ENCODE peak calls at places on chromosomes 12 and 14, in six cellular contexts. F, B, J, W, S and Z are unnamed samples.

GRCh38 chr12:107731376-107731775 is 29.6 kb downstream of the PRDM4 start:
- DNase-seq in S (no peak), J (no peak), B (no peak), W (no peak), F (no peak), Z (no peak)

GRCh38 chr12:130222519-130223255 is 60.4 kb downstream of the FZD10 start:
- DNase-seq in B (no peak), S (no peak), F (no peak), J (no peak), W (no peak), Z (no peak)

GRCh38 chr12:115932073-115932472 is 345.4 kb downstream of the MED13L start:
- DNase-seq in J (no peak), S (no peak), W (no peak), F (no peak), B (no peak), Z (no peak)

GRCh38 chr14:91280129-91280528 is 35.6 kb upstream of the GPR68 start:
- DNase-seq in S (no peak), F (no peak), B (no peak), W (no peak), J (no peak), Z (no peak)

GRCh38 chr14:31902915-31903646 is 174.0 kb upstream of the ARHGAP5 start:
- DNase-seq in S (no peak), B (peak), J (no peak), F (no peak), W (no peak), Z (no peak)

GRCh38 chr14:76761849-76762616 is 765 bp downstream of the VASH1 start:
- DNase-seq in J (no peak), W (no peak), S (no peak), F (peak), B (no peak), Z (no peak)

GRCh38 chr12:69490920-69491643 is 20.9 kb downstream of the FRS2 start:
- DNase-seq in F (no peak), S (no peak), J (no peak), W (no peak), B (no peak), Z (no peak)

GRCh38 chr12:74537126-74537706 is 419 bp upstream of the ATXN7L3B start:
- DNase-seq in W (peak), J (peak), F (no peak), B (peak), S (peak), Z (no peak)

GRCh38 chr12:131592972-131593371 is 117.9 kb upstream of the SFSWAP start:
- DNase-seq in J (no peak), B (no peak), W (no peak), F (no peak), S (no peak), Z (no peak)

GRCh38 chr12:28631831-28632230 is 441.6 kb downstream of the CCDC91 start:
- DNase-seq in S (peak), B (peak), W (no peak), J (peak), F (no peak), Z (no peak)

GRCh38 chr14:35760143-35760542 is 49.0 kb downstream of the RALGAPA1 start:
- DNase-seq in W (no peak), B (no peak), J (no peak), F (no peak), S (no peak), Z (no peak)

GRCh38 chr14:74207943-74208342 is 31.3 kb upstream of the VSX2 start:
- DNase-seq in J (peak), W (no peak), B (no peak), S (no peak), F (no peak), Z (no peak)
- TF ChIP-seq CTCF in J (peak), W (no peak), B (peak), S (no peak), F (no peak), Z (no peak)

DNA sequence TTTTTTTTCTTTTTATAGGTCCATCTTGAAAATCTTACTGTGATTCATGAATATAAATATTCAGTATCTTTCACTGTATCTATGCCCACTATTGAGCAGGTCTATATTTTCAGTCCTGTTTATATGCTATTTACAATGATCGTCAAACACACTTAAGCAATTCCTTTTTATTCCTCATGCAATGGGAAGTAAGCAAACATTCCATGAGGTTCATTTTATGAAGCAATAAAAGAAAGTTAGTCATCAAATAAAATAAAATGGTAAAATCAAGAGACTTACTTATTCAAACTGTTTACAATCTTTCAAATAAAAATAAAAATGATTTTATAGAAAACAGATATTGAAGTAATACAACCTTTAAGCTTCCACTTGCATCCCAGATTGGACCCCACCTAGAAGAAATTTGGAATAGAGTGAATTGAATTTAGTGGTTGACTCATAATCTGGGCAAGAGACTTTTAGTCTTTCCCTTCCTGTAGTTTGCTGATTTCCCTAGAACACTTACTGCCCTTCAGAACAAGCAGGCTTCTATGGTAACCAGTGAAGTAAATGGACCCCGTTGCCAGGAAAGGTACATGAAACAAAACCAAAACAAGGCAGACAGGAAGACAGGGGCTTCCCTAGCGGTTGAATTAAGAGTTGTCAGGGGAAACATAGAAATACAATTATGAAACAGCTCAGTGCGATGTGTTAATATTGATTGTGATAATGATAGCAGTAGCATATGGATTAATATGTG is 241.0 kb upstream of the ATP2B1 start:
- DNase-seq in J (peak), W (peak), B (peak), S (peak), F (no peak), Z (no peak)
- TF ChIP-seq CTCF in J (peak), W (no peak), B (peak), S (no peak), F (no peak), Z (no peak)

DNA sequence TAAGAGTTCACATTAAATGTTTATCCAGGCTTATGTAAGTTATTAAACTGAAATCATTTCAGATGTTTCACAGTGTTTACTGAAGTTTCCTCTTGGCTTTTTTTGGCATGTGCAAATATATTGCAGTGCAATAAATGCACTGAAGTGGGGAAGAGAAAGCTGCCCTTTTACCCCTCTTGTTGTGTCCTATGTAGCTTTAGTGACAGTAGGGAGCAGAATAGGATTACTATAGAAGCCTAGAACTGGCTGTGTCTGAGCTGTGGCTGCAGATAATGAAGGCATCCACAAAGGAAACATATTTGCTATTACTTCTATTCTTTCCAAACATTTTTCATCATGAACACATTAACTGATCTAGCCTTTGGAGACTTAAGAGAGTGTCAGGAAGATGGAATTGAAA is 24.1 kb upstream of the CNTN1 start:
- DNase-seq in S (no peak), B (no peak), F (no peak), J (no peak), W (no peak), Z (no peak)
- TF ChIP-seq CTCF in S (no peak), B (peak), F (no peak), J (no peak), W (no peak), Z (no peak)

DNA sequence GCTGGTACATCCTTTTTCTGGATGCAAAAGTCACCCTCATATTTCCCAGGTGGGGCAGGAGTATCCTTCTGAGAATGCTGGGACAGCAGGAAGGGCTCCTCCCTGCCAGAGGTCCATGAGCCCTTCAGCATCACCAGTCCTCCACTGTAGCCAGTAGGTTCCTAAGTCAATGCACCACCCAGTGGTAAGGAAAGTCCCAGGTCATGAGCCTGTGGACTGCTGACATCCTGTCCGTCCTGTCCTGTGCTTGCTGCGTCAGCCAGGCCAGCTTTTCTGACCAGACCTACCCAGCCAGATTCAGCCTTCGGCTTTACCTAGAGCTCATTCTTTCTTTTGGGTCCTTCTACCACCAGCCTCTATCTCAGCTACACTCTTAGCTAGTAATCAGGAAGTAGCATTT is 23.0 kb upstream of the ACTN1 start:
- DNase-seq in F (no peak), S (no peak), W (no peak), J (peak), B (no peak), Z (no peak)
- TF ChIP-seq CTCF in F (no peak), S (no peak), W (no peak), J (peak), B (peak), Z (no peak)

GRCh38 chr12:2795291-2796186 is 769 bp downstream of the FKBP4 start:
- DNase-seq in F (peak), W (no peak), J (peak), B (peak), S (peak), Z (peak)

GRCh38 chr12:2794261-2794735 is 472 bp upstream of the FKBP4 start:
- DNase-seq in W (no peak), B (no peak), J (peak), F (no peak), S (no peak), Z (peak)

GRCh38 chr12:2797721-2798418 is 3.1 kb downstream of the FKBP4 start:
- DNase-seq in W (no peak), S (peak), F (no peak), B (no peak), J (no peak), Z (no peak)

GRCh38 chr12:2794736-2795289 is at the start of gene FKBP4:
- DNase-seq in B (peak), S (peak), J (peak), F (peak), W (no peak), Z (peak)

DNA sequence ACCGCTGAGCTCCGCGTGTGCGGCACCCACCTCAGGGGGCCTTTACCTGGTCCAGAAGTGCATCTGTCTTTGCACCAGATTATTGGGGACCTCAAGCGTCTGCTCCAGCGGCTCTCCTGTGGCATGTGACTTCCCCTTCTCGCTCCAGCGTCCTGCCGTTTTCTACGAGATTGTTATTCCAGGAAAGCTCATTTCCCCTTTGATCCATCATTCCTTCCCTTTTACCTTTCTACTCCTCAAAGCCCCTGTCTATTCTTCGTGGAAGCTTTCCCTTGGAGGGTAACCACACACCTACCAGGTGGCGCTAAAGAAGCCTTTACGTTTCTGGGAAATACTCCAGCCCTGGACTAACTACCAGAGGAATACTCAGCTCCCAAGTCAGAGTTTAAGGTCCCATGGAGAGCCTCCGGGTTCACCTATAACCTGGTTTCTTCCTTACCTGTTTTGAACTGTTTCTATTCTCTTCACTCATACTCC is 1.5 kb downstream of the FKBP4 start:
- DNase-seq in W (no peak), J (no peak), F (no peak), B (peak), S (no peak), Z (no peak)
- TF ChIP-seq CTCF in W (peak), J (no peak), F (no peak), B (peak), S (no peak), Z (no peak)

GRCh38 chr12:5948696-5949095 is 3.6 kb upstream of the ANO2 start:
- DNase-seq in J (no peak), W (no peak), B (no peak), S (no peak), F (no peak), Z (no peak)

GRCh38 chr12:5944053-5944452 is 1.0 kb downstream of the ANO2 start:
- DNase-seq in J (no peak), B (no peak), S (no peak), W (no peak), F (no peak), Z (no peak)

GRCh38 chr12:5944688-5945070 is 380 bp downstream of the ANO2 start:
- DNase-seq in J (no peak), W (no peak), S (no peak), F (no peak), B (no peak), Z (no peak)

GRCh38 chr12:5946388-5946787 is 1.3 kb upstream of the ANO2 start:
- DNase-seq in J (no peak), B (no peak), F (no peak), S (no peak), W (no peak), Z (no peak)

DNA sequence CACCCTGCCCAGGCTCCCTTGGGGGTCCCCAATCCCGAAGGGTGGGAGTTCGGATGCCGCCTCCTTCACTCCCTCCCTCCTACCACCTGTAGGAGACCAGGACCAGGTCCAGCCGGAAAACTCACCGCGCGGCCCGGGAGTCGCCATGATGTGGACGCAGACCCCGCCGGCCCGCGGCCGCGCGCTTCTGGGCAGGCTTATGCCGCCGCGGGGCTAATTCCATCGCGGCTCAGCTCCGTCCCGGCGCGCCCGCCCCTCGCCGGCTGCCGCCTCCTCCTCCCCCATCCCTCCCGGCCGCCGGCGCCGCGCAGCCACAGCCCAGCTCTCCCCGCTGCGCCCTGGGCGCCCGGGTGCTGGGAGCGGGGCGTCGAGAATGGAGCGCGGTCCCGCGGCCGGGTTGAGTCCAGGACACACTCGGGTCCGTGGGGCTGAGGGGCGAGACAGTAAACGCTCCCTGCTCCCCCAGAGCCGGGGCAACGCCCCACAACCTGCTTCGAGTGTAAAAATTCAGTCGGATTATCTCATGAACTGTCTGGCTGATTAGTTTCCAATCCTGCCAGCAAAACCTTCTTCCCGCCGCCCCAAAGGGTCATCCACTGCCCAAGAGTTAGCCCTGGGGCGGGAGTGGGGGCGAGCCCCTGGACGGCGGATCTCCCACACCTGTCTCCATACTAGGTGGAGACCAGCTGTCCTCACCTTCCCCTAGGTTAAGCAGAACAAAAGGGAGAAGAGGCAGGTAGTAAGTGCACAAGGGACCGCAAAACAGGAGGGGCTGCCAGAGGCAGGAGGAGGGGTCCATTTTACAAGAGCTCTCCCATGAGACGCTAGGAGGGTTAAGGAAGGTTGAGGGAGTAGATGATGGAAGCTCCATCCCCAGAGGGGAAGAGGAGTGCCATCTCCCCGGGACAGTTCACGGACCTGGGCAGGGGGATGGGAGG is at the start of gene ANO2:
- DNase-seq in B (no peak), S (peak), J (no peak), W (no peak), F (peak), Z (no peak)
- TF ChIP-seq CTCF in B (no peak), S (no peak), J (no peak), W (no peak), F (no peak), Z (no peak)

GRCh38 chr12:32106153-32106516 is 512 bp upstream of the BICD1 start:
- DNase-seq in S (no peak), B (no peak), W (no peak), J (no peak), F (no peak), Z (no peak)

GRCh38 chr12:32108829-32109228 is 2.2 kb downstream of the BICD1 start:
- DNase-seq in S (no peak), J (no peak), F (no peak), B (no peak), W (no peak), Z (no peak)

GRCh38 chr12:32107376-32108267 is 975 bp downstream of the BICD1 start:
- DNase-seq in F (peak), J (peak), S (peak), B (peak), W (no peak), Z (no peak)

GRCh38 chr12:32104572-32105355 is 1.9 kb upstream of the BICD1 start:
- DNase-seq in J (no peak), W (no peak), F (no peak), S (no peak), B (no peak), Z (no peak)

GRCh38 chr12:32106517-32107366 is at the start of gene BICD1:
- DNase-seq in S (peak), F (peak), J (peak), W (peak), B (peak), Z (peak)
- TF ChIP-seq CTCF in S (no peak), F (no peak), J (no peak), W (no peak), B (peak), Z (no peak)

GRCh38 chr12:102696045-102696444 is 215.7 kb upstream of the IGF1 start:
- DNase-seq in W (no peak), F (no peak), B (no peak), S (no peak), J (no peak), Z (no peak)
- TF ChIP-seq CTCF in W (no peak), F (no peak), B (no peak), S (no peak), J (no peak), Z (no peak)

GRCh38 chr14:55294603-55295002 is 23.4 kb downstream of the FBXO34 start:
- DNase-seq in S (no peak), J (no peak), B (no peak), W (no peak), F (no peak), Z (no peak)

GRCh38 chr14:55298423-55298822 is 27.2 kb downstream of the FBXO34 start:
- DNase-seq in F (no peak), S (no peak), B (no peak), W (no peak), J (no peak), Z (no peak)

GRCh38 chr14:55301722-55302121 is 30.5 kb downstream of the FBXO34 start:
- DNase-seq in J (peak), W (no peak), F (no peak), S (peak), B (peak), Z (no peak)

GRCh38 chr14:55302367-55302766 is 31.1 kb downstream of the FBXO34 start:
- DNase-seq in B (no peak), F (no peak), W (no peak), S (no peak), J (no peak), Z (no peak)

DNA sequence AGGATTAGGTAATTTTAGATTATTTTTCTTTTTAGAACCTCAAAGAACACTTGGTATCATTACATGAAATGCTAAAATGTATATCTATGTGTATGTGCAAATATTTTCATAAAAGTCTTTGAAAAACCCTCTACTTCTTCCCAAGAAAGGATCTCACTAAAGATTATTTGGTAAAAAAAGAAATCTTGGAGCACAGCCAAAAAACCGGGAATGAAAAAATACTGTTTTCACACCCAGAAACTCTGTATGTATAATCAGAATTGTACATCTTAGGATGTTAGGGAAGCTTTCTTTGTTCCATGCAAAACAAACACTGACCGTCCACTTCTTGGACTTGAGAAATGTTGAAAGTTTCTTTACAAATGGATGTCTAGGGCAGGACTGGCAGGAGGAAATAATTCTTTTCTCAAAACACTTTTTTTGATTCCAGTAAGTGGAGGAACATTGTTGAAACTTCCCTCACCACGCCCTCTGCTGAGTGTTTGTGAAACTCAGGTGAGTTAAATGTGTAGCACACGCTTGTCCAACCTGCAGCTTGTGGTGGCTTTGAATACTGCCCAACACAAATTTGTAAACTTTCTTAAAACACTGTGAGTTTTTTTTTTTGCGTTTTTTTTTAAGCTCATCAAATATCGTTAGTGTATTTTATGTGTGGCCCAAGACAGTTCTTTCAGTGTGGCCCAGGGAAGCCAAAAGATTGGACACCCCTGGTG is 26.5 kb downstream of the FBXO34 start:
- DNase-seq in J (no peak), F (no peak), W (no peak), B (peak), S (no peak), Z (no peak)
- TF ChIP-seq CTCF in J (no peak), F (no peak), W (no peak), B (peak), S (no peak), Z (no peak)